ENCODE peak calls at places on chromosomes 2 and 18, in nine cellular contexts. C is T-helper 2 cell treated with Interferon-gamma antibody and Interleukin-4, amounts not matched to agents 5 μg/mL and 100 μg/mL, for 36 hours; B is M059J; H is activated T-cell treated with anti-CD3 and anti-CD28 coated beads, Interleukin-2, amount 50 U/mL, for 72 hours; G is hippocampal formation; N is effector CD4-positive, alpha-beta T cell; O is T1000; S is putamen; Y is IMR-90. M is an unnamed sample.

GRCh38 chr2:133240505-133241230 is 327.6 kb downstream of the NCKAP5 start:
- DNase-seq in O (no peak), S (no peak), H (no peak), N (no peak), G (no peak), Y (peak), B (no peak), C (no peak), M (no peak)

GRCh38 chr2:53913721-53914120 is 54.0 kb upstream of the GPR75 start:
- DNase-seq in H (peak), C (peak), O (no peak), G (no peak), B (peak), S (no peak), Y (peak), N (no peak), M (no peak)

GRCh38 chr2:19754907-19755306 is 146.9 kb downstream of the TTC32 start:
- DNase-seq in G (no peak), S (no peak), O (no peak), H (no peak), Y (no peak), N (no peak), B (no peak), C (no peak), M (peak)

GRCh38 chr2:145304501-145304900 is 784.6 kb upstream of the ZEB2 start:
- DNase-seq in Y (no peak), S (no peak), H (no peak), O (no peak), B (no peak), G (no peak), N (no peak), C (no peak), M (no peak)

GRCh38 chr2:239222346-239223028 is 178.3 kb downstream of the HDAC4 start:
- DNase-seq in O (no peak), Y (peak), N (no peak), S (no peak), B (no peak), C (no peak), G (no peak), H (no peak), M (no peak)

GRCh38 chr18:40096675-40097074 is 1858.4 kb upstream of the PIK3C3 start:
- DNase-seq in Y (no peak), G (no peak), N (no peak), H (no peak), C (no peak), S (no peak), B (no peak), O (no peak), M (no peak)

GRCh38 chr2:128008089-128008672 is 19.7 kb downstream of the SAP130 start:
- DNase-seq in Y (no peak), B (no peak), N (no peak), S (no peak), O (no peak), H (no peak), C (no peak), G (no peak), M (no peak)

GRCh38 chr2:54606393-54606973 is 117.0 kb upstream of the EML6 start:
- DNase-seq in N (peak), H (no peak), G (no peak), B (no peak), C (no peak), Y (no peak), O (no peak), S (no peak), M (no peak)

GRCh38 chr2:20673686-20674308 is 6.9 kb downstream of the GDF7 start:
- DNase-seq in Y (no peak), S (no peak), H (no peak), N (no peak), G (no peak), C (no peak), B (no peak), O (no peak), M (peak)

GRCh38 chr18:41543815-41544214 is 411.2 kb upstream of the PIK3C3 start:
- DNase-seq in O (no peak), N (no peak), H (no peak), C (no peak), G (no peak), B (no peak), Y (no peak), S (no peak), M (no peak)

GRCh38 chr2:40032650-40033319 is 253.7 kb upstream of the THUMPD2 start:
- DNase-seq in O (no peak), C (peak), Y (peak), G (no peak), N (no peak), B (peak), S (no peak), H (peak), M (no peak)

GRCh38 chr18:7630731-7631442 is 63.8 kb downstream of the PTPRM start:
- DNase-seq in B (no peak), N (no peak), C (no peak), H (no peak), G (no peak), S (no peak), O (no peak), Y (no peak), M (no peak)

GRCh38 chr18:70634576-70635147 is 345.8 kb downstream of the SOCS6 start:
- DNase-seq in Y (no peak), B (no peak), C (no peak), G (no peak), H (no peak), S (peak), O (no peak), N (no peak), M (no peak)

GRCh38 chr18:37258819-37259218 is 306.8 kb downstream of the CELF4 start:
- DNase-seq in H (no peak), S (no peak), Y (no peak), O (no peak), B (no peak), N (no peak), C (no peak), G (no peak), M (no peak)

GRCh38 chr2:236568068-236568921 is 1.3 kb upstream of the ACKR3 start:
- DNase-seq in C (peak), H (peak), B (no peak), O (no peak), G (no peak), S (no peak), N (no peak), Y (no peak), M (peak)

GRCh38 chr18:34709104-34709503 is 994 bp upstream of the DTNA start:
- DNase-seq in Y (peak), O (peak), S (no peak), G (no peak), B (peak), N (no peak), H (no peak), C (no peak), M (no peak)

GRCh38 chr18:8020133-8020846 is 453.2 kb downstream of the PTPRM start:
- DNase-seq in H (no peak), N (no peak), S (no peak), B (no peak), O (no peak), G (no peak), Y (no peak), C (no peak), M (no peak)

GRCh38 chr2:66522591-66523379 is 87.9 kb downstream of the MEIS1 start:
- DNase-seq in H (no peak), N (no peak), Y (no peak), O (no peak), S (no peak), G (no peak), B (no peak), C (no peak), M (no peak)

GRCh38 chr2:54459037-54459441 is 2.9 kb downstream of the SPTBN1 start:
- DNase-seq in G (peak), O (no peak), S (no peak), N (no peak), H (no peak), C (no peak), B (peak), Y (peak), M (no peak)

GRCh38 chr2:239441261-239441701 is 40.5 kb upstream of the HDAC4 start:
- DNase-seq in B (no peak), N (no peak), G (peak), O (no peak), S (no peak), C (no peak), H (no peak), Y (no peak), M (peak)

GRCh38 chr2:221961561-221961960 is 337.2 kb downstream of the PAX3 start:
- DNase-seq in N (no peak), S (no peak), G (no peak), B (peak), Y (no peak), H (no peak), O (no peak), C (no peak), M (no peak)

GRCh38 chr18:29154758-29155725 is 978.1 kb upstream of the CDH2 start:
- DNase-seq in N (no peak), B (peak), C (no peak), S (no peak), H (no peak), Y (peak), G (no peak), O (peak), M (no peak)

GRCh38 chr2:151465771-151466170 is 56.1 kb downstream of the RIF1 start:
- DNase-seq in G (no peak), B (no peak), S (no peak), Y (no peak), O (no peak), C (no peak), H (no peak), N (no peak), M (no peak)

GRCh38 chr2:74507926-74508520 is 528 bp upstream of the PCGF1 start:
- DNase-seq in N (no peak), G (no peak), C (no peak), S (peak), B (peak), Y (peak), O (peak), H (peak), M (no peak)

GRCh38 chr2:9690252-9690651 is 59.5 kb upstream of the YWHAQ start:
- DNase-seq in O (no peak), H (no peak), C (no peak), Y (peak), G (no peak), B (peak), N (no peak), S (no peak), M (no peak)